ENCODE peak calls at places on chromosome 12, in eight cellular contexts. One of them, this sample, is unnamed.

GRCh38 chr12:123815968-123816367 is 53.9 kb downstream of the DNAH10 start:
- DNase-seq in NCI-H510A: no peak
- DNase-seq in cardiac muscle cell: no peak
- DNase-seq in EL: no peak
- DNase-seq in RPMI8226: no peak
- DNase-seq in T-cell: no peak
- DNase-seq in frontal cortex: no peak
- DNase-seq in endothelial cell of umbilical vein: no peak
- DNase-seq in this sample: no peak

GRCh38 chr12:46084666-46085631 is 94.6 kb upstream of the SCAF11 start:
- DNase-seq in NCI-H510A: no peak
- DNase-seq in cardiac muscle cell: no peak
- DNase-seq in EL: no peak
- DNase-seq in RPMI8226: no peak
- DNase-seq in T-cell: no peak
- DNase-seq in frontal cortex: no peak
- DNase-seq in endothelial cell of umbilical vein: no peak
- DNase-seq in this sample: no peak

GRCh38 chr12:46492471-46493351 is 120.1 kb upstream of the SLC38A2 start:
- DNase-seq in NCI-H510A: no peak
- DNase-seq in cardiac muscle cell: no peak
- DNase-seq in EL: peak
- DNase-seq in RPMI8226: no peak
- DNase-seq in T-cell: no peak
- DNase-seq in frontal cortex: no peak
- DNase-seq in endothelial cell of umbilical vein: peak
- DNase-seq in this sample: no peak

GRCh38 chr12:92928431-92928961 is 599 bp downstream of the EEA1 start:
- DNase-seq in NCI-H510A: peak
- DNase-seq in cardiac muscle cell: no peak
- DNase-seq in EL: peak
- DNase-seq in RPMI8226: peak
- DNase-seq in T-cell: peak
- DNase-seq in frontal cortex: peak
- DNase-seq in endothelial cell of umbilical vein: peak
- DNase-seq in this sample: no peak

GRCh38 chr12:123390415-123391093 is 6.6 kb downstream of the KMT5A start:
- DNase-seq in NCI-H510A: no peak
- DNase-seq in cardiac muscle cell: no peak
- DNase-seq in EL: no peak
- DNase-seq in RPMI8226: no peak
- DNase-seq in T-cell: no peak
- DNase-seq in frontal cortex: no peak
- DNase-seq in endothelial cell of umbilical vein: peak
- DNase-seq in this sample: no peak

GRCh38 chr12:90174198-90174510 is 465.5 kb upstream of the ATP2B1 start:
- DNase-seq in NCI-H510A: no peak
- DNase-seq in cardiac muscle cell: no peak
- DNase-seq in EL: no peak
- DNase-seq in RPMI8226: no peak
- DNase-seq in T-cell: no peak
- DNase-seq in frontal cortex: no peak
- DNase-seq in endothelial cell of umbilical vein: no peak
- DNase-seq in this sample: no peak

GRCh38 chr12:54053625-54054441 is at the start of gene HOXC4:
- DNase-seq in NCI-H510A: no peak
- DNase-seq in cardiac muscle cell: no peak
- DNase-seq in EL: peak
- DNase-seq in RPMI8226: no peak
- DNase-seq in T-cell: no peak
- DNase-seq in frontal cortex: no peak
- DNase-seq in endothelial cell of umbilical vein: peak
- DNase-seq in this sample: no peak

GRCh38 chr12:124909831-124910560 is 4.5 kb downstream of the UBC start:
- DNase-seq in NCI-H510A: no peak
- DNase-seq in cardiac muscle cell: no peak
- DNase-seq in EL: peak
- DNase-seq in RPMI8226: peak
- DNase-seq in T-cell: no peak
- DNase-seq in frontal cortex: no peak
- DNase-seq in endothelial cell of umbilical vein: no peak
- DNase-seq in this sample: no peak

GRCh38 chr12:6524648-6525047 is 9.7 kb upstream of the GAPDH start:
- DNase-seq in NCI-H510A: no peak
- DNase-seq in cardiac muscle cell: no peak
- DNase-seq in EL: no peak
- DNase-seq in RPMI8226: no peak
- DNase-seq in T-cell: no peak
- DNase-seq in frontal cortex: no peak
- DNase-seq in endothelial cell of umbilical vein: no peak
- DNase-seq in this sample: no peak

GRCh38 chr12:95601626-95602025 is 50.4 kb upstream of the USP44 start:
- DNase-seq in NCI-H510A: no peak
- DNase-seq in cardiac muscle cell: no peak
- DNase-seq in EL: peak
- DNase-seq in RPMI8226: no peak
- DNase-seq in T-cell: no peak
- DNase-seq in frontal cortex: no peak
- DNase-seq in endothelial cell of umbilical vein: no peak
- DNase-seq in this sample: no peak

GRCh38 chr12:48803693-48804092 is 14.6 kb upstream of the CACNB3 start:
- DNase-seq in NCI-H510A: no peak
- DNase-seq in cardiac muscle cell: no peak
- DNase-seq in EL: no peak
- DNase-seq in RPMI8226: no peak
- DNase-seq in T-cell: no peak
- DNase-seq in frontal cortex: no peak
- DNase-seq in endothelial cell of umbilical vein: no peak
- DNase-seq in this sample: no peak

GRCh38 chr12:121033625-121034349 is 5.3 kb downstream of the OASL start:
- DNase-seq in NCI-H510A: no peak
- DNase-seq in cardiac muscle cell: no peak
- DNase-seq in EL: peak
- DNase-seq in RPMI8226: peak
- DNase-seq in T-cell: peak
- DNase-seq in frontal cortex: no peak
- DNase-seq in endothelial cell of umbilical vein: no peak
- DNase-seq in this sample: no peak

GRCh38 chr12:62603061-62603810 is 136.6 kb downstream of the MON2 start:
- DNase-seq in NCI-H510A: peak
- DNase-seq in cardiac muscle cell: peak
- DNase-seq in EL: peak
- DNase-seq in RPMI8226: peak
- DNase-seq in T-cell: peak
- DNase-seq in frontal cortex: peak
- DNase-seq in endothelial cell of umbilical vein: peak
- DNase-seq in this sample: peak

GRCh38 chr12:90961154-90961553 is 6.2 kb upstream of the CCER1 start:
- DNase-seq in NCI-H510A: no peak
- DNase-seq in cardiac muscle cell: no peak
- DNase-seq in EL: no peak
- DNase-seq in RPMI8226: no peak
- DNase-seq in T-cell: no peak
- DNase-seq in frontal cortex: no peak
- DNase-seq in endothelial cell of umbilical vein: no peak
- DNase-seq in this sample: no peak

GRCh38 chr12:27566159-27566558 is 42.2 kb downstream of the PPFIBP1 start:
- DNase-seq in NCI-H510A: no peak
- DNase-seq in cardiac muscle cell: no peak
- DNase-seq in EL: no peak
- DNase-seq in RPMI8226: no peak
- DNase-seq in T-cell: no peak
- DNase-seq in frontal cortex: no peak
- DNase-seq in endothelial cell of umbilical vein: no peak
- DNase-seq in this sample: no peak

GRCh38 chr12:112167728-112168525 is 42.6 kb downstream of the TRAFD1 start:
- DNase-seq in NCI-H510A: peak
- DNase-seq in cardiac muscle cell: no peak
- DNase-seq in EL: no peak
- DNase-seq in RPMI8226: no peak
- DNase-seq in T-cell: no peak
- DNase-seq in frontal cortex: no peak
- DNase-seq in endothelial cell of umbilical vein: no peak
- DNase-seq in this sample: peak

GRCh38 chr12:104764225-104765073 is 193.6 kb downstream of the SLC41A2 start:
- DNase-seq in NCI-H510A: no peak
- DNase-seq in cardiac muscle cell: no peak
- DNase-seq in EL: no peak
- DNase-seq in RPMI8226: no peak
- DNase-seq in T-cell: no peak
- DNase-seq in frontal cortex: no peak
- DNase-seq in endothelial cell of umbilical vein: no peak
- DNase-seq in this sample: no peak

GRCh38 chr12:12384601-12385321 is 27.9 kb downstream of the BORCS5 start:
- DNase-seq in NCI-H510A: no peak
- DNase-seq in cardiac muscle cell: peak
- DNase-seq in EL: no peak
- DNase-seq in RPMI8226: no peak
- DNase-seq in T-cell: peak
- DNase-seq in frontal cortex: no peak
- DNase-seq in endothelial cell of umbilical vein: no peak
- DNase-seq in this sample: no peak

GRCh38 chr12:53073881-53074280 is 5.3 kb downstream of the SPRYD3 start:
- DNase-seq in NCI-H510A: no peak
- DNase-seq in cardiac muscle cell: no peak
- DNase-seq in EL: no peak
- DNase-seq in RPMI8226: no peak
- DNase-seq in T-cell: no peak
- DNase-seq in frontal cortex: no peak
- DNase-seq in endothelial cell of umbilical vein: no peak
- DNase-seq in this sample: no peak

GRCh38 chr12:11758838-11759509 is 109.5 kb downstream of the ETV6 start:
- DNase-seq in NCI-H510A: no peak
- DNase-seq in cardiac muscle cell: peak
- DNase-seq in EL: no peak
- DNase-seq in RPMI8226: peak
- DNase-seq in T-cell: no peak
- DNase-seq in frontal cortex: no peak
- DNase-seq in endothelial cell of umbilical vein: peak
- DNase-seq in this sample: no peak

GRCh38 chr12:4137015-4137414 is 136.5 kb upstream of the CCND2 start:
- DNase-seq in NCI-H510A: no peak
- DNase-seq in cardiac muscle cell: no peak
- DNase-seq in EL: no peak
- DNase-seq in RPMI8226: no peak
- DNase-seq in T-cell: no peak
- DNase-seq in frontal cortex: no peak
- DNase-seq in endothelial cell of umbilical vein: no peak
- DNase-seq in this sample: no peak

GRCh38 chr12:2251485-2252179 is 198.8 kb downstream of the CACNA1C start:
- DNase-seq in NCI-H510A: no peak
- DNase-seq in cardiac muscle cell: no peak
- DNase-seq in EL: no peak
- DNase-seq in RPMI8226: no peak
- DNase-seq in T-cell: no peak
- DNase-seq in frontal cortex: no peak
- DNase-seq in endothelial cell of umbilical vein: no peak
- DNase-seq in this sample: no peak

GRCh38 chr12:104457746-104458644 is 1.2 kb downstream of the CHST11 start:
- DNase-seq in NCI-H510A: peak
- DNase-seq in cardiac muscle cell: peak
- DNase-seq in EL: peak
- DNase-seq in RPMI8226: peak
- DNase-seq in T-cell: peak
- DNase-seq in frontal cortex: peak
- DNase-seq in endothelial cell of umbilical vein: peak
- DNase-seq in this sample: no peak

GRCh38 chr12:128976120-128976519 is 122.8 kb downstream of the GLT1D1 start:
- DNase-seq in NCI-H510A: no peak
- DNase-seq in cardiac muscle cell: peak
- DNase-seq in EL: no peak
- DNase-seq in RPMI8226: no peak
- DNase-seq in T-cell: no peak
- DNase-seq in frontal cortex: peak
- DNase-seq in endothelial cell of umbilical vein: no peak
- DNase-seq in this sample: peak